ENCODE peak calls at places on chromosomes 11 and 22, in ten cellular contexts. One of them, this sample, is unnamed.

GRCh38 chr11:81039916-81040530 is 1599.2 kb upstream of the TENM4 start:
- ATAC-seq in activated naive CD8-positive, alpha-beta T cell treated with anti-CD3 and anti-CD28 coated beads, Interleukin-2, amount 10 ng/mL, durations not matched to agents 7 days and 5 days: no peak
- ATAC-seq in left ventricle myocardium superior: no peak
- ATAC-seq in heart right ventricle: no peak
- ATAC-seq in naive thymus-derived CD8-positive, alpha-beta T cell: no peak
- ATAC-seq in stimulated activated naive CD8-positive, alpha-beta T cell treated with anti-CD3 and anti-CD28 coated beads, Interleukin-15, Interleukin-2, amounts not matched to agents 100 U/mL and 50 U/mL, for 24 hours: no peak
- ATAC-seq in stimulated activated memory B cell treated with anti-CD40 and anti-IgM and Interleukin-4, amounts not matched to agents 10 μg/mL and 1 μg/mL and 100 μg/mL, for 72 hours: no peak
- ATAC-seq in Right ventricle myocardium inferior: no peak
- ATAC-seq in mucosa of descending colon: peak
- ATAC-seq in upper lobe of right lung: no peak
- ATAC-seq in this sample: no peak

GRCh38 chr11:73399159-73400090 is 23.2 kb downstream of the RELT start:
- ATAC-seq in activated naive CD8-positive, alpha-beta T cell treated with anti-CD3 and anti-CD28 coated beads, Interleukin-2, amount 10 ng/mL, durations not matched to agents 7 days and 5 days: no peak
- ATAC-seq in left ventricle myocardium superior: peak
- ATAC-seq in heart right ventricle: peak
- ATAC-seq in naive thymus-derived CD8-positive, alpha-beta T cell: no peak
- ATAC-seq in stimulated activated naive CD8-positive, alpha-beta T cell treated with anti-CD3 and anti-CD28 coated beads, Interleukin-15, Interleukin-2, amounts not matched to agents 100 U/mL and 50 U/mL, for 24 hours: no peak
- ATAC-seq in stimulated activated memory B cell treated with anti-CD40 and anti-IgM and Interleukin-4, amounts not matched to agents 10 μg/mL and 1 μg/mL and 100 μg/mL, for 72 hours: peak
- ATAC-seq in Right ventricle myocardium inferior: peak
- ATAC-seq in mucosa of descending colon: no peak
- ATAC-seq in upper lobe of right lung: no peak
- ATAC-seq in this sample: no peak

GRCh38 chr11:120254788-120255518 is 15.0 kb downstream of the POU2F3 start:
- ATAC-seq in activated naive CD8-positive, alpha-beta T cell treated with anti-CD3 and anti-CD28 coated beads, Interleukin-2, amount 10 ng/mL, durations not matched to agents 7 days and 5 days: no peak
- ATAC-seq in left ventricle myocardium superior: no peak
- ATAC-seq in heart right ventricle: no peak
- ATAC-seq in naive thymus-derived CD8-positive, alpha-beta T cell: no peak
- ATAC-seq in stimulated activated naive CD8-positive, alpha-beta T cell treated with anti-CD3 and anti-CD28 coated beads, Interleukin-15, Interleukin-2, amounts not matched to agents 100 U/mL and 50 U/mL, for 24 hours: no peak
- ATAC-seq in stimulated activated memory B cell treated with anti-CD40 and anti-IgM and Interleukin-4, amounts not matched to agents 10 μg/mL and 1 μg/mL and 100 μg/mL, for 72 hours: no peak
- ATAC-seq in Right ventricle myocardium inferior: no peak
- ATAC-seq in mucosa of descending colon: no peak
- ATAC-seq in upper lobe of right lung: no peak
- ATAC-seq in this sample: no peak

GRCh38 chr22:39381930-39382329 is 17.6 kb upstream of the TAB1 start:
- ATAC-seq in activated naive CD8-positive, alpha-beta T cell treated with anti-CD3 and anti-CD28 coated beads, Interleukin-2, amount 10 ng/mL, durations not matched to agents 7 days and 5 days: no peak
- ATAC-seq in left ventricle myocardium superior: no peak
- ATAC-seq in heart right ventricle: no peak
- ATAC-seq in naive thymus-derived CD8-positive, alpha-beta T cell: no peak
- ATAC-seq in stimulated activated naive CD8-positive, alpha-beta T cell treated with anti-CD3 and anti-CD28 coated beads, Interleukin-15, Interleukin-2, amounts not matched to agents 100 U/mL and 50 U/mL, for 24 hours: no peak
- ATAC-seq in stimulated activated memory B cell treated with anti-CD40 and anti-IgM and Interleukin-4, amounts not matched to agents 10 μg/mL and 1 μg/mL and 100 μg/mL, for 72 hours: no peak
- ATAC-seq in Right ventricle myocardium inferior: no peak
- ATAC-seq in mucosa of descending colon: no peak
- ATAC-seq in upper lobe of right lung: no peak
- ATAC-seq in this sample: no peak

GRCh38 chr11:131178020-131178419 is 192.4 kb upstream of the NTM start:
- ATAC-seq in activated naive CD8-positive, alpha-beta T cell treated with anti-CD3 and anti-CD28 coated beads, Interleukin-2, amount 10 ng/mL, durations not matched to agents 7 days and 5 days: no peak
- ATAC-seq in left ventricle myocardium superior: peak
- ATAC-seq in heart right ventricle: peak
- ATAC-seq in naive thymus-derived CD8-positive, alpha-beta T cell: no peak
- ATAC-seq in stimulated activated naive CD8-positive, alpha-beta T cell treated with anti-CD3 and anti-CD28 coated beads, Interleukin-15, Interleukin-2, amounts not matched to agents 100 U/mL and 50 U/mL, for 24 hours: no peak
- ATAC-seq in stimulated activated memory B cell treated with anti-CD40 and anti-IgM and Interleukin-4, amounts not matched to agents 10 μg/mL and 1 μg/mL and 100 μg/mL, for 72 hours: no peak
- ATAC-seq in Right ventricle myocardium inferior: peak
- ATAC-seq in mucosa of descending colon: peak
- ATAC-seq in upper lobe of right lung: no peak
- ATAC-seq in this sample: no peak

GRCh38 chr11:113274708-113275582 is 39.4 kb upstream of the TTC12 start:
- ATAC-seq in activated naive CD8-positive, alpha-beta T cell treated with anti-CD3 and anti-CD28 coated beads, Interleukin-2, amount 10 ng/mL, durations not matched to agents 7 days and 5 days: no peak
- ATAC-seq in left ventricle myocardium superior: peak
- ATAC-seq in heart right ventricle: peak
- ATAC-seq in naive thymus-derived CD8-positive, alpha-beta T cell: no peak
- ATAC-seq in stimulated activated naive CD8-positive, alpha-beta T cell treated with anti-CD3 and anti-CD28 coated beads, Interleukin-15, Interleukin-2, amounts not matched to agents 100 U/mL and 50 U/mL, for 24 hours: no peak
- ATAC-seq in stimulated activated memory B cell treated with anti-CD40 and anti-IgM and Interleukin-4, amounts not matched to agents 10 μg/mL and 1 μg/mL and 100 μg/mL, for 72 hours: no peak
- ATAC-seq in Right ventricle myocardium inferior: no peak
- ATAC-seq in mucosa of descending colon: no peak
- ATAC-seq in upper lobe of right lung: no peak
- ATAC-seq in this sample: no peak

GRCh38 chr22:38207898-38208432 is 6.2 kb downstream of the MAFF start:
- ATAC-seq in activated naive CD8-positive, alpha-beta T cell treated with anti-CD3 and anti-CD28 coated beads, Interleukin-2, amount 10 ng/mL, durations not matched to agents 7 days and 5 days: no peak
- ATAC-seq in left ventricle myocardium superior: no peak
- ATAC-seq in heart right ventricle: no peak
- ATAC-seq in naive thymus-derived CD8-positive, alpha-beta T cell: no peak
- ATAC-seq in stimulated activated naive CD8-positive, alpha-beta T cell treated with anti-CD3 and anti-CD28 coated beads, Interleukin-15, Interleukin-2, amounts not matched to agents 100 U/mL and 50 U/mL, for 24 hours: no peak
- ATAC-seq in stimulated activated memory B cell treated with anti-CD40 and anti-IgM and Interleukin-4, amounts not matched to agents 10 μg/mL and 1 μg/mL and 100 μg/mL, for 72 hours: no peak
- ATAC-seq in Right ventricle myocardium inferior: no peak
- ATAC-seq in mucosa of descending colon: no peak
- ATAC-seq in upper lobe of right lung: no peak
- ATAC-seq in this sample: no peak

GRCh38 chr22:19974233-19974861 is 32.7 kb upstream of the TXNRD2 start:
- ATAC-seq in activated naive CD8-positive, alpha-beta T cell treated with anti-CD3 and anti-CD28 coated beads, Interleukin-2, amount 10 ng/mL, durations not matched to agents 7 days and 5 days: peak
- ATAC-seq in left ventricle myocardium superior: peak
- ATAC-seq in heart right ventricle: no peak
- ATAC-seq in naive thymus-derived CD8-positive, alpha-beta T cell: peak
- ATAC-seq in stimulated activated naive CD8-positive, alpha-beta T cell treated with anti-CD3 and anti-CD28 coated beads, Interleukin-15, Interleukin-2, amounts not matched to agents 100 U/mL and 50 U/mL, for 24 hours: no peak
- ATAC-seq in stimulated activated memory B cell treated with anti-CD40 and anti-IgM and Interleukin-4, amounts not matched to agents 10 μg/mL and 1 μg/mL and 100 μg/mL, for 72 hours: no peak
- ATAC-seq in Right ventricle myocardium inferior: no peak
- ATAC-seq in mucosa of descending colon: peak
- ATAC-seq in upper lobe of right lung: peak
- ATAC-seq in this sample: no peak

GRCh38 chr11:59200421-59200746 is 12.3 kb downstream of the MPEG1 start:
- ATAC-seq in activated naive CD8-positive, alpha-beta T cell treated with anti-CD3 and anti-CD28 coated beads, Interleukin-2, amount 10 ng/mL, durations not matched to agents 7 days and 5 days: no peak
- ATAC-seq in left ventricle myocardium superior: peak
- ATAC-seq in heart right ventricle: peak
- ATAC-seq in naive thymus-derived CD8-positive, alpha-beta T cell: no peak
- ATAC-seq in stimulated activated naive CD8-positive, alpha-beta T cell treated with anti-CD3 and anti-CD28 coated beads, Interleukin-15, Interleukin-2, amounts not matched to agents 100 U/mL and 50 U/mL, for 24 hours: peak
- ATAC-seq in stimulated activated memory B cell treated with anti-CD40 and anti-IgM and Interleukin-4, amounts not matched to agents 10 μg/mL and 1 μg/mL and 100 μg/mL, for 72 hours: peak
- ATAC-seq in Right ventricle myocardium inferior: peak
- ATAC-seq in mucosa of descending colon: no peak
- ATAC-seq in upper lobe of right lung: no peak
- ATAC-seq in this sample: no peak

GRCh38 chr11:107957109-107957588 is 28.9 kb downstream of the RAB39A start:
- ATAC-seq in activated naive CD8-positive, alpha-beta T cell treated with anti-CD3 and anti-CD28 coated beads, Interleukin-2, amount 10 ng/mL, durations not matched to agents 7 days and 5 days: no peak
- ATAC-seq in left ventricle myocardium superior: peak
- ATAC-seq in heart right ventricle: peak
- ATAC-seq in naive thymus-derived CD8-positive, alpha-beta T cell: no peak
- ATAC-seq in stimulated activated naive CD8-positive, alpha-beta T cell treated with anti-CD3 and anti-CD28 coated beads, Interleukin-15, Interleukin-2, amounts not matched to agents 100 U/mL and 50 U/mL, for 24 hours: no peak
- ATAC-seq in stimulated activated memory B cell treated with anti-CD40 and anti-IgM and Interleukin-4, amounts not matched to agents 10 μg/mL and 1 μg/mL and 100 μg/mL, for 72 hours: no peak
- ATAC-seq in Right ventricle myocardium inferior: peak
- ATAC-seq in mucosa of descending colon: peak
- ATAC-seq in upper lobe of right lung: peak
- ATAC-seq in this sample: no peak

GRCh38 chr22:22916952-22917290 is 29.3 kb downstream of the IGLL5 start:
- ATAC-seq in activated naive CD8-positive, alpha-beta T cell treated with anti-CD3 and anti-CD28 coated beads, Interleukin-2, amount 10 ng/mL, durations not matched to agents 7 days and 5 days: no peak
- ATAC-seq in left ventricle myocardium superior: no peak
- ATAC-seq in heart right ventricle: no peak
- ATAC-seq in naive thymus-derived CD8-positive, alpha-beta T cell: no peak
- ATAC-seq in stimulated activated naive CD8-positive, alpha-beta T cell treated with anti-CD3 and anti-CD28 coated beads, Interleukin-15, Interleukin-2, amounts not matched to agents 100 U/mL and 50 U/mL, for 24 hours: no peak
- ATAC-seq in stimulated activated memory B cell treated with anti-CD40 and anti-IgM and Interleukin-4, amounts not matched to agents 10 μg/mL and 1 μg/mL and 100 μg/mL, for 72 hours: no peak
- ATAC-seq in Right ventricle myocardium inferior: no peak
- ATAC-seq in mucosa of descending colon: no peak
- ATAC-seq in upper lobe of right lung: no peak
- ATAC-seq in this sample: no peak

GRCh38 chr11:77203901-77204755 is 76.1 kb downstream of the MYO7A start:
- ATAC-seq in activated naive CD8-positive, alpha-beta T cell treated with anti-CD3 and anti-CD28 coated beads, Interleukin-2, amount 10 ng/mL, durations not matched to agents 7 days and 5 days: no peak
- ATAC-seq in left ventricle myocardium superior: no peak
- ATAC-seq in heart right ventricle: no peak
- ATAC-seq in naive thymus-derived CD8-positive, alpha-beta T cell: no peak
- ATAC-seq in stimulated activated naive CD8-positive, alpha-beta T cell treated with anti-CD3 and anti-CD28 coated beads, Interleukin-15, Interleukin-2, amounts not matched to agents 100 U/mL and 50 U/mL, for 24 hours: no peak
- ATAC-seq in stimulated activated memory B cell treated with anti-CD40 and anti-IgM and Interleukin-4, amounts not matched to agents 10 μg/mL and 1 μg/mL and 100 μg/mL, for 72 hours: no peak
- ATAC-seq in Right ventricle myocardium inferior: no peak
- ATAC-seq in mucosa of descending colon: no peak
- ATAC-seq in upper lobe of right lung: no peak
- ATAC-seq in this sample: no peak

GRCh38 chr11:64492561-64492960 is 98.5 kb upstream of the SLC22A12 start:
- ATAC-seq in activated naive CD8-positive, alpha-beta T cell treated with anti-CD3 and anti-CD28 coated beads, Interleukin-2, amount 10 ng/mL, durations not matched to agents 7 days and 5 days: no peak
- ATAC-seq in left ventricle myocardium superior: no peak
- ATAC-seq in heart right ventricle: no peak
- ATAC-seq in naive thymus-derived CD8-positive, alpha-beta T cell: no peak
- ATAC-seq in stimulated activated naive CD8-positive, alpha-beta T cell treated with anti-CD3 and anti-CD28 coated beads, Interleukin-15, Interleukin-2, amounts not matched to agents 100 U/mL and 50 U/mL, for 24 hours: no peak
- ATAC-seq in stimulated activated memory B cell treated with anti-CD40 and anti-IgM and Interleukin-4, amounts not matched to agents 10 μg/mL and 1 μg/mL and 100 μg/mL, for 72 hours: no peak
- ATAC-seq in Right ventricle myocardium inferior: no peak
- ATAC-seq in mucosa of descending colon: no peak
- ATAC-seq in upper lobe of right lung: peak
- ATAC-seq in this sample: no peak

GRCh38 chr11:65496304-65497140 is 2.3 kb upstream of the MALAT1 start:
- ATAC-seq in activated naive CD8-positive, alpha-beta T cell treated with anti-CD3 and anti-CD28 coated beads, Interleukin-2, amount 10 ng/mL, durations not matched to agents 7 days and 5 days: peak
- ATAC-seq in left ventricle myocardium superior: no peak
- ATAC-seq in heart right ventricle: no peak
- ATAC-seq in naive thymus-derived CD8-positive, alpha-beta T cell: peak
- ATAC-seq in stimulated activated naive CD8-positive, alpha-beta T cell treated with anti-CD3 and anti-CD28 coated beads, Interleukin-15, Interleukin-2, amounts not matched to agents 100 U/mL and 50 U/mL, for 24 hours: no peak
- ATAC-seq in stimulated activated memory B cell treated with anti-CD40 and anti-IgM and Interleukin-4, amounts not matched to agents 10 μg/mL and 1 μg/mL and 100 μg/mL, for 72 hours: peak
- ATAC-seq in Right ventricle myocardium inferior: no peak
- ATAC-seq in mucosa of descending colon: no peak
- ATAC-seq in upper lobe of right lung: no peak
- ATAC-seq in this sample: no peak

GRCh38 chr11:20373102-20373501 is 9.6 kb downstream of the HTATIP2 start:
- ATAC-seq in activated naive CD8-positive, alpha-beta T cell treated with anti-CD3 and anti-CD28 coated beads, Interleukin-2, amount 10 ng/mL, durations not matched to agents 7 days and 5 days: no peak
- ATAC-seq in left ventricle myocardium superior: no peak
- ATAC-seq in heart right ventricle: no peak
- ATAC-seq in naive thymus-derived CD8-positive, alpha-beta T cell: no peak
- ATAC-seq in stimulated activated naive CD8-positive, alpha-beta T cell treated with anti-CD3 and anti-CD28 coated beads, Interleukin-15, Interleukin-2, amounts not matched to agents 100 U/mL and 50 U/mL, for 24 hours: no peak
- ATAC-seq in stimulated activated memory B cell treated with anti-CD40 and anti-IgM and Interleukin-4, amounts not matched to agents 10 μg/mL and 1 μg/mL and 100 μg/mL, for 72 hours: no peak
- ATAC-seq in Right ventricle myocardium inferior: no peak
- ATAC-seq in mucosa of descending colon: no peak
- ATAC-seq in upper lobe of right lung: no peak
- ATAC-seq in this sample: no peak

GRCh38 chr22:31451709-31452571 is 37.7 kb downstream of the EIF4ENIF1 start:
- ATAC-seq in activated naive CD8-positive, alpha-beta T cell treated with anti-CD3 and anti-CD28 coated beads, Interleukin-2, amount 10 ng/mL, durations not matched to agents 7 days and 5 days: peak
- ATAC-seq in left ventricle myocardium superior: peak
- ATAC-seq in heart right ventricle: peak
- ATAC-seq in naive thymus-derived CD8-positive, alpha-beta T cell: peak
- ATAC-seq in stimulated activated naive CD8-positive, alpha-beta T cell treated with anti-CD3 and anti-CD28 coated beads, Interleukin-15, Interleukin-2, amounts not matched to agents 100 U/mL and 50 U/mL, for 24 hours: peak
- ATAC-seq in stimulated activated memory B cell treated with anti-CD40 and anti-IgM and Interleukin-4, amounts not matched to agents 10 μg/mL and 1 μg/mL and 100 μg/mL, for 72 hours: no peak
- ATAC-seq in Right ventricle myocardium inferior: no peak
- ATAC-seq in mucosa of descending colon: peak
- ATAC-seq in upper lobe of right lung: peak
- ATAC-seq in this sample: peak

GRCh38 chr11:57964660-57965059 is 59.0 kb upstream of the OR9Q1 start:
- ATAC-seq in activated naive CD8-positive, alpha-beta T cell treated with anti-CD3 and anti-CD28 coated beads, Interleukin-2, amount 10 ng/mL, durations not matched to agents 7 days and 5 days: no peak
- ATAC-seq in left ventricle myocardium superior: no peak
- ATAC-seq in heart right ventricle: no peak
- ATAC-seq in naive thymus-derived CD8-positive, alpha-beta T cell: no peak
- ATAC-seq in stimulated activated naive CD8-positive, alpha-beta T cell treated with anti-CD3 and anti-CD28 coated beads, Interleukin-15, Interleukin-2, amounts not matched to agents 100 U/mL and 50 U/mL, for 24 hours: no peak
- ATAC-seq in stimulated activated memory B cell treated with anti-CD40 and anti-IgM and Interleukin-4, amounts not matched to agents 10 μg/mL and 1 μg/mL and 100 μg/mL, for 72 hours: no peak
- ATAC-seq in Right ventricle myocardium inferior: no peak
- ATAC-seq in mucosa of descending colon: no peak
- ATAC-seq in upper lobe of right lung: no peak
- ATAC-seq in this sample: no peak

GRCh38 chr11:69444381-69445130 is 36.9 kb upstream of the LINC01488 start:
- ATAC-seq in activated naive CD8-positive, alpha-beta T cell treated with anti-CD3 and anti-CD28 coated beads, Interleukin-2, amount 10 ng/mL, durations not matched to agents 7 days and 5 days: no peak
- ATAC-seq in left ventricle myocardium superior: peak
- ATAC-seq in heart right ventricle: peak
- ATAC-seq in naive thymus-derived CD8-positive, alpha-beta T cell: no peak
- ATAC-seq in stimulated activated naive CD8-positive, alpha-beta T cell treated with anti-CD3 and anti-CD28 coated beads, Interleukin-15, Interleukin-2, amounts not matched to agents 100 U/mL and 50 U/mL, for 24 hours: no peak
- ATAC-seq in stimulated activated memory B cell treated with anti-CD40 and anti-IgM and Interleukin-4, amounts not matched to agents 10 μg/mL and 1 μg/mL and 100 μg/mL, for 72 hours: no peak
- ATAC-seq in Right ventricle myocardium inferior: peak
- ATAC-seq in mucosa of descending colon: peak
- ATAC-seq in upper lobe of right lung: peak
- ATAC-seq in this sample: peak

GRCh38 chr22:46564084-46564714 is 26.8 kb upstream of the CELSR1 start:
- ATAC-seq in activated naive CD8-positive, alpha-beta T cell treated with anti-CD3 and anti-CD28 coated beads, Interleukin-2, amount 10 ng/mL, durations not matched to agents 7 days and 5 days: no peak
- ATAC-seq in left ventricle myocardium superior: peak
- ATAC-seq in heart right ventricle: peak
- ATAC-seq in naive thymus-derived CD8-positive, alpha-beta T cell: no peak
- ATAC-seq in stimulated activated naive CD8-positive, alpha-beta T cell treated with anti-CD3 and anti-CD28 coated beads, Interleukin-15, Interleukin-2, amounts not matched to agents 100 U/mL and 50 U/mL, for 24 hours: no peak
- ATAC-seq in stimulated activated memory B cell treated with anti-CD40 and anti-IgM and Interleukin-4, amounts not matched to agents 10 μg/mL and 1 μg/mL and 100 μg/mL, for 72 hours: no peak
- ATAC-seq in Right ventricle myocardium inferior: no peak
- ATAC-seq in mucosa of descending colon: peak
- ATAC-seq in upper lobe of right lung: peak
- ATAC-seq in this sample: peak

GRCh38 chr11:121928597-121929580 is 187.1 kb downstream of the BLID start:
- ATAC-seq in activated naive CD8-positive, alpha-beta T cell treated with anti-CD3 and anti-CD28 coated beads, Interleukin-2, amount 10 ng/mL, durations not matched to agents 7 days and 5 days: no peak
- ATAC-seq in left ventricle myocardium superior: peak
- ATAC-seq in heart right ventricle: no peak
- ATAC-seq in naive thymus-derived CD8-positive, alpha-beta T cell: no peak
- ATAC-seq in stimulated activated naive CD8-positive, alpha-beta T cell treated with anti-CD3 and anti-CD28 coated beads, Interleukin-15, Interleukin-2, amounts not matched to agents 100 U/mL and 50 U/mL, for 24 hours: no peak
- ATAC-seq in stimulated activated memory B cell treated with anti-CD40 and anti-IgM and Interleukin-4, amounts not matched to agents 10 μg/mL and 1 μg/mL and 100 μg/mL, for 72 hours: no peak
- ATAC-seq in Right ventricle myocardium inferior: no peak
- ATAC-seq in mucosa of descending colon: no peak
- ATAC-seq in upper lobe of right lung: no peak
- ATAC-seq in this sample: no peak

GRCh38 chr11:71266114-71266833 is 13.9 kb upstream of the SHANK2 start:
- ATAC-seq in activated naive CD8-positive, alpha-beta T cell treated with anti-CD3 and anti-CD28 coated beads, Interleukin-2, amount 10 ng/mL, durations not matched to agents 7 days and 5 days: no peak
- ATAC-seq in left ventricle myocardium superior: no peak
- ATAC-seq in heart right ventricle: no peak
- ATAC-seq in naive thymus-derived CD8-positive, alpha-beta T cell: no peak
- ATAC-seq in stimulated activated naive CD8-positive, alpha-beta T cell treated with anti-CD3 and anti-CD28 coated beads, Interleukin-15, Interleukin-2, amounts not matched to agents 100 U/mL and 50 U/mL, for 24 hours: no peak
- ATAC-seq in stimulated activated memory B cell treated with anti-CD40 and anti-IgM and Interleukin-4, amounts not matched to agents 10 μg/mL and 1 μg/mL and 100 μg/mL, for 72 hours: no peak
- ATAC-seq in Right ventricle myocardium inferior: no peak
- ATAC-seq in mucosa of descending colon: peak
- ATAC-seq in upper lobe of right lung: peak
- ATAC-seq in this sample: peak

GRCh38 chr11:102192349-102193066 is 82.3 kb downstream of the YAP1 start:
- ATAC-seq in activated naive CD8-positive, alpha-beta T cell treated with anti-CD3 and anti-CD28 coated beads, Interleukin-2, amount 10 ng/mL, durations not matched to agents 7 days and 5 days: no peak
- ATAC-seq in left ventricle myocardium superior: no peak
- ATAC-seq in heart right ventricle: no peak
- ATAC-seq in naive thymus-derived CD8-positive, alpha-beta T cell: no peak
- ATAC-seq in stimulated activated naive CD8-positive, alpha-beta T cell treated with anti-CD3 and anti-CD28 coated beads, Interleukin-15, Interleukin-2, amounts not matched to agents 100 U/mL and 50 U/mL, for 24 hours: no peak
- ATAC-seq in stimulated activated memory B cell treated with anti-CD40 and anti-IgM and Interleukin-4, amounts not matched to agents 10 μg/mL and 1 μg/mL and 100 μg/mL, for 72 hours: no peak
- ATAC-seq in Right ventricle myocardium inferior: no peak
- ATAC-seq in mucosa of descending colon: peak
- ATAC-seq in upper lobe of right lung: no peak
- ATAC-seq in this sample: no peak

GRCh38 chr11:62410972-62411371 is 7.9 kb upstream of the SCGB1A1 start:
- ATAC-seq in activated naive CD8-positive, alpha-beta T cell treated with anti-CD3 and anti-CD28 coated beads, Interleukin-2, amount 10 ng/mL, durations not matched to agents 7 days and 5 days: no peak
- ATAC-seq in left ventricle myocardium superior: no peak
- ATAC-seq in heart right ventricle: no peak
- ATAC-seq in naive thymus-derived CD8-positive, alpha-beta T cell: no peak
- ATAC-seq in stimulated activated naive CD8-positive, alpha-beta T cell treated with anti-CD3 and anti-CD28 coated beads, Interleukin-15, Interleukin-2, amounts not matched to agents 100 U/mL and 50 U/mL, for 24 hours: no peak
- ATAC-seq in stimulated activated memory B cell treated with anti-CD40 and anti-IgM and Interleukin-4, amounts not matched to agents 10 μg/mL and 1 μg/mL and 100 μg/mL, for 72 hours: no peak
- ATAC-seq in Right ventricle myocardium inferior: no peak
- ATAC-seq in mucosa of descending colon: no peak
- ATAC-seq in upper lobe of right lung: no peak
- ATAC-seq in this sample: peak

GRCh38 chr11:6362185-6362867 is 27.9 kb upstream of the SMPD1 start:
- ATAC-seq in activated naive CD8-positive, alpha-beta T cell treated with anti-CD3 and anti-CD28 coated beads, Interleukin-2, amount 10 ng/mL, durations not matched to agents 7 days and 5 days: no peak
- ATAC-seq in left ventricle myocardium superior: peak
- ATAC-seq in heart right ventricle: peak
- ATAC-seq in naive thymus-derived CD8-positive, alpha-beta T cell: no peak
- ATAC-seq in stimulated activated naive CD8-positive, alpha-beta T cell treated with anti-CD3 and anti-CD28 coated beads, Interleukin-15, Interleukin-2, amounts not matched to agents 100 U/mL and 50 U/mL, for 24 hours: no peak
- ATAC-seq in stimulated activated memory B cell treated with anti-CD40 and anti-IgM and Interleukin-4, amounts not matched to agents 10 μg/mL and 1 μg/mL and 100 μg/mL, for 72 hours: no peak
- ATAC-seq in Right ventricle myocardium inferior: peak
- ATAC-seq in mucosa of descending colon: no peak
- ATAC-seq in upper lobe of right lung: peak
- ATAC-seq in this sample: no peak

GRCh38 chr22:27603823-27604190 is 197.7 kb downstream of the MN1 start:
- ATAC-seq in activated naive CD8-positive, alpha-beta T cell treated with anti-CD3 and anti-CD28 coated beads, Interleukin-2, amount 10 ng/mL, durations not matched to agents 7 days and 5 days: no peak
- ATAC-seq in left ventricle myocardium superior: peak
- ATAC-seq in heart right ventricle: peak
- ATAC-seq in naive thymus-derived CD8-positive, alpha-beta T cell: no peak
- ATAC-seq in stimulated activated naive CD8-positive, alpha-beta T cell treated with anti-CD3 and anti-CD28 coated beads, Interleukin-15, Interleukin-2, amounts not matched to agents 100 U/mL and 50 U/mL, for 24 hours: no peak
- ATAC-seq in stimulated activated memory B cell treated with anti-CD40 and anti-IgM and Interleukin-4, amounts not matched to agents 10 μg/mL and 1 μg/mL and 100 μg/mL, for 72 hours: no peak
- ATAC-seq in Right ventricle myocardium inferior: no peak
- ATAC-seq in mucosa of descending colon: no peak
- ATAC-seq in upper lobe of right lung: no peak
- ATAC-seq in this sample: no peak

GRCh38 chr11:44516688-44517301 is 48.7 kb upstream of the CD82 start:
- ATAC-seq in activated naive CD8-positive, alpha-beta T cell treated with anti-CD3 and anti-CD28 coated beads, Interleukin-2, amount 10 ng/mL, durations not matched to agents 7 days and 5 days: no peak
- ATAC-seq in left ventricle myocardium superior: no peak
- ATAC-seq in heart right ventricle: no peak
- ATAC-seq in naive thymus-derived CD8-positive, alpha-beta T cell: no peak
- ATAC-seq in stimulated activated naive CD8-positive, alpha-beta T cell treated with anti-CD3 and anti-CD28 coated beads, Interleukin-15, Interleukin-2, amounts not matched to agents 100 U/mL and 50 U/mL, for 24 hours: no peak
- ATAC-seq in stimulated activated memory B cell treated with anti-CD40 and anti-IgM and Interleukin-4, amounts not matched to agents 10 μg/mL and 1 μg/mL and 100 μg/mL, for 72 hours: no peak
- ATAC-seq in Right ventricle myocardium inferior: no peak
- ATAC-seq in mucosa of descending colon: no peak
- ATAC-seq in upper lobe of right lung: no peak
- ATAC-seq in this sample: no peak

GRCh38 chr11:13220148-13220547 is 57.4 kb upstream of the BMAL1 start:
- ATAC-seq in activated naive CD8-positive, alpha-beta T cell treated with anti-CD3 and anti-CD28 coated beads, Interleukin-2, amount 10 ng/mL, durations not matched to agents 7 days and 5 days: no peak
- ATAC-seq in left ventricle myocardium superior: no peak
- ATAC-seq in heart right ventricle: no peak
- ATAC-seq in naive thymus-derived CD8-positive, alpha-beta T cell: no peak
- ATAC-seq in stimulated activated naive CD8-positive, alpha-beta T cell treated with anti-CD3 and anti-CD28 coated beads, Interleukin-15, Interleukin-2, amounts not matched to agents 100 U/mL and 50 U/mL, for 24 hours: no peak
- ATAC-seq in stimulated activated memory B cell treated with anti-CD40 and anti-IgM and Interleukin-4, amounts not matched to agents 10 μg/mL and 1 μg/mL and 100 μg/mL, for 72 hours: no peak
- ATAC-seq in Right ventricle myocardium inferior: no peak
- ATAC-seq in mucosa of descending colon: no peak
- ATAC-seq in upper lobe of right lung: no peak
- ATAC-seq in this sample: no peak

GRCh38 chr11:86151188-86152005 is 82.5 kb upstream of the PICALM start:
- ATAC-seq in activated naive CD8-positive, alpha-beta T cell treated with anti-CD3 and anti-CD28 coated beads, Interleukin-2, amount 10 ng/mL, durations not matched to agents 7 days and 5 days: peak
- ATAC-seq in left ventricle myocardium superior: peak
- ATAC-seq in heart right ventricle: peak
- ATAC-seq in naive thymus-derived CD8-positive, alpha-beta T cell: peak
- ATAC-seq in stimulated activated naive CD8-positive, alpha-beta T cell treated with anti-CD3 and anti-CD28 coated beads, Interleukin-15, Interleukin-2, amounts not matched to agents 100 U/mL and 50 U/mL, for 24 hours: no peak
- ATAC-seq in stimulated activated memory B cell treated with anti-CD40 and anti-IgM and Interleukin-4, amounts not matched to agents 10 μg/mL and 1 μg/mL and 100 μg/mL, for 72 hours: peak
- ATAC-seq in Right ventricle myocardium inferior: peak
- ATAC-seq in mucosa of descending colon: peak
- ATAC-seq in upper lobe of right lung: peak
- ATAC-seq in this sample: peak

This sample was measured in esophagus mucosa.